ENCODE peak calls at places on chromosomes 1 and 21, in four cellular contexts. D is NCI-H1436; L is stimulated activated CD8-positive, alpha-beta memory T cell treated with anti-CD3 and anti-CD28 coated beads, Interleukin-15, amount 100 ng/mL, for 1 hour; M is pancreas. E is an unnamed sample.

GRCh38 chr1:225965231-225965630 is 24.2 kb upstream of the LEFTY2 start:
- DNase-seq in D (no peak), M (no peak), L (no peak), E (no peak)

GRCh38 chr1:112923956-112924349 is 32.0 kb downstream of the SLC16A1 start:
- DNase-seq in L (no peak), D (no peak), M (no peak), E (no peak)

GRCh38 chr1:113804421-113805255 is 7.6 kb downstream of the RSBN1 start:
- DNase-seq in M (no peak), D (no peak), L (no peak), E (no peak)

GRCh38 chr1:211781260-211781659 is 49.3 kb downstream of the LPGAT1 start:
- DNase-seq in M (no peak), L (no peak), D (no peak), E (no peak)

GRCh38 chr1:11357291-11357690 is 84.3 kb downstream of the UBIAD1 start:
- DNase-seq in M (no peak), L (no peak), D (no peak), E (no peak)

GRCh38 chr1:21232044-21232443 is 55.3 kb upstream of the EIF4G3 start:
- DNase-seq in D (peak), M (no peak), L (peak), E (peak)

GRCh38 chr1:43067856-43068751 is 104.0 kb downstream of the EBNA1BP2 start:
- DNase-seq in L (no peak), D (no peak), M (no peak), E (no peak)

GRCh38 chr1:91804546-91805023 is 81.4 kb downstream of the TGFBR3 start:
- DNase-seq in D (no peak), L (peak), M (no peak), E (no peak)

GRCh38 chr1:226638608-226639007 is 90.0 kb downstream of the STUM start:
- DNase-seq in L (no peak), M (peak), D (no peak), E (no peak)

GRCh38 chr1:25232866-25233784 is 823 bp upstream of the SYF2 start:
- DNase-seq in D (peak), L (no peak), M (peak), E (peak)

GRCh38 chr1:50973875-50974617 is 4.0 kb downstream of the CDKN2C start:
- DNase-seq in M (no peak), D (no peak), L (no peak), E (peak)

GRCh38 chr1:239909894-239910293 is 181.8 kb upstream of the FMN2 start:
- DNase-seq in M (no peak), L (no peak), D (no peak), E (no peak)

GRCh38 chr1:4395676-4396075 is 258.7 kb upstream of the AJAP1 start:
- DNase-seq in M (no peak), D (peak), L (no peak), E (peak)

GRCh38 chr1:3671371-3672180 is 19.3 kb downstream of the TP73 start:
- DNase-seq in D (no peak), L (no peak), M (peak), E (no peak)

GRCh38 chr1:36486436-36487335 is 4.0 kb upstream of the CSF3R start:
- DNase-seq in M (peak), D (no peak), L (no peak), E (no peak)

GRCh38 chr1:26694597-26695416 is 1.0 kb upstream of the ARID1A start:
- DNase-seq in L (no peak), M (no peak), D (no peak), E (no peak)

GRCh38 chr1:245589827-245590421 is 435.1 kb downstream of the KIF26B start:
- DNase-seq in D (no peak), M (no peak), L (no peak), E (peak)

GRCh38 chr1:186502087-186502486 is 41.2 kb upstream of the PDC start:
- DNase-seq in D (no peak), M (no peak), L (no peak), E (no peak)

GRCh38 chr1:116769561-116769977 is 15.3 kb downstream of the CD2 start:
- DNase-seq in M (no peak), D (no peak), L (peak), E (no peak)

GRCh38 chr1:226945106-226945857 is 5.2 kb downstream of the COQ8A start:
- DNase-seq in M (peak), D (peak), L (no peak), E (no peak)

GRCh38 chr1:22208265-22208972 is 65.5 kb upstream of the WNT4 start:
- DNase-seq in M (no peak), D (no peak), L (no peak), E (peak)

GRCh38 chr21:15250384-15250783 is 185.6 kb upstream of the NRIP1 start:
- DNase-seq in D (no peak), M (no peak), L (no peak), E (no peak)

GRCh38 chr1:6082430-6082971 is 36.8 kb downstream of the KCNAB2 start:
- DNase-seq in D (no peak), L (no peak), M (no peak), E (peak)

GRCh38 chr21:28587748-28588147 is 404.9 kb downstream of the LTN1 start:
- DNase-seq in L (no peak), D (no peak), M (no peak), E (no peak)

GRCh38 chr21:39057121-39057520 is 126.1 kb downstream of the PSMG1 start:
- DNase-seq in L (no peak), D (no peak), M (no peak), E (no peak)

GRCh38 chr1:205395616-205396015 is 26.2 kb downstream of the LEMD1 start:
- DNase-seq in L (no peak), D (no peak), M (no peak), E (no peak)

GRCh38 chr21:33975548-33976081 is 60.0 kb upstream of the ATP5PO start:
- DNase-seq in D (no peak), L (peak), M (no peak), E (no peak)

GRCh38 chr1:44848456-44849181 is 5.6 kb upstream of the PTCH2 start:
- DNase-seq in L (no peak), D (no peak), M (no peak), E (no peak)

GRCh38 chr1:151831605-151832004 is at the start of gene RORC:
- DNase-seq in L (no peak), D (no peak), M (peak), E (no peak)

GRCh38 chr1:101200513-101200912 is 36.3 kb upstream of the S1PR1 start:
- DNase-seq in L (no peak), D (no peak), M (no peak), E (no peak)

GRCh38 chr1:67149179-67149770 is 14.5 kb upstream of the C1orf141 start:
- DNase-seq in L (peak), D (peak), M (peak), E (peak)

GRCh38 chr1:100721502-100722205 is 2.1 kb downstream of the VCAM1 start:
- DNase-seq in D (no peak), L (no peak), M (no peak), E (no peak)

GRCh38 chr1:67721112-67721511 is 36.1 kb downstream of the GADD45A start:
- DNase-seq in D (no peak), M (no peak), L (no peak), E (no peak)

GRCh38 chr1:24387636-24388035 is 25.9 kb downstream of the STPG1 start:
- DNase-seq in D (no peak), L (no peak), M (no peak), E (no peak)

GRCh38 chr1:198212126-198212525 is 55.3 kb downstream of the NEK7 start:
- DNase-seq in M (no peak), L (no peak), D (no peak), E (no peak)

GRCh38 chr1:204704794-204705492 is 19.4 kb upstream of the LRRN2 start:
- DNase-seq in L (no peak), M (no peak), D (no peak), E (no peak)

GRCh38 chr1:93200714-93201113 is 20.2 kb downstream of the CCDC18 start:
- DNase-seq in L (no peak), M (no peak), D (no peak), E (no peak)

GRCh38 chr1:193417945-193418744 is 231.7 kb upstream of the B3GALT2 start:
- DNase-seq in M (no peak), L (no peak), D (no peak), E (no peak)

GRCh38 chr1:152546704-152547103 is 19.9 kb downstream of the LCE3E start:
- DNase-seq in D (no peak), M (no peak), L (no peak), E (no peak)